ENCODE peak calls at places on chromosome 20, in seven cellular contexts. One of them, this sample, is unnamed.

GRCh38 chr20:38779247-38780097 is 26.0 kb upstream of the PPP1R16B start:
- DNase-seq in psoas muscle: no peak
- DNase-seq in cardiac muscle cell: peak; percentile 40
- DNase-seq in uterus: no peak
- DNase-seq in endothelial cell of umbilical vein: no peak
- DNase-seq in lung: no peak
- DNase-seq in endodermal cell: peak; percentile 90
- DNase-seq in this sample: no peak

GRCh38 chr20:44364780-44365179 is 9.3 kb downstream of the HNF4A start:
- DNase-seq in endothelial cell of umbilical vein: no peak
- DNase-seq in psoas muscle: no peak
- DNase-seq in endodermal cell: no peak
- DNase-seq in uterus: no peak
- DNase-seq in cardiac muscle cell: no peak
- DNase-seq in lung: no peak
- DNase-seq in this sample: no peak

GRCh38 chr20:3820048-3820900 is at the start of gene AP5S1:
- DNase-seq in psoas muscle: peak; percentile 98
- DNase-seq in endodermal cell: peak; percentile 99
- DNase-seq in uterus: peak; percentile 97
- DNase-seq in cardiac muscle cell: peak; percentile 98
- DNase-seq in lung: peak; percentile 98
- DNase-seq in endothelial cell of umbilical vein: peak; percentile 96
- DNase-seq in this sample: peak; percentile 98

GRCh38 chr20:24039196-24039595 is 50.6 kb upstream of the GGTLC1 start:
- DNase-seq in endodermal cell: no peak
- DNase-seq in endothelial cell of umbilical vein: no peak
- DNase-seq in cardiac muscle cell: no peak
- DNase-seq in lung: no peak
- DNase-seq in psoas muscle: no peak
- DNase-seq in uterus: no peak
- DNase-seq in this sample: no peak

GRCh38 chr20:10524034-10524476 is 89.0 kb downstream of the SLX4IP start:
- DNase-seq in cardiac muscle cell: peak; percentile 8
- DNase-seq in endodermal cell: peak; percentile 79
- DNase-seq in psoas muscle: peak; percentile 83
- DNase-seq in lung: no peak
- DNase-seq in endothelial cell of umbilical vein: no peak
- DNase-seq in uterus: peak; percentile 46
- DNase-seq in this sample: peak; percentile 26

GRCh38 chr20:2101057-2101934 is at the start of gene STK35:
- DNase-seq in cardiac muscle cell: no peak
- DNase-seq in endodermal cell: peak; percentile 89
- DNase-seq in psoas muscle: no peak
- DNase-seq in endothelial cell of umbilical vein: peak; percentile 64
- DNase-seq in uterus: peak; percentile 78
- DNase-seq in lung: peak; percentile 82
- DNase-seq in this sample: no peak

GRCh38 chr20:21229163-21229562 is 74.0 kb upstream of the XRN2 start:
- DNase-seq in endodermal cell: no peak
- DNase-seq in psoas muscle: no peak
- DNase-seq in lung: no peak
- DNase-seq in cardiac muscle cell: no peak
- DNase-seq in uterus: no peak
- DNase-seq in endothelial cell of umbilical vein: no peak
- DNase-seq in this sample: no peak

GRCh38 chr20:32252189-32252588 is 25.3 kb upstream of the KIF3B start:
- DNase-seq in endothelial cell of umbilical vein: no peak
- DNase-seq in endodermal cell: no peak
- DNase-seq in lung: no peak
- DNase-seq in uterus: no peak
- DNase-seq in psoas muscle: no peak
- DNase-seq in cardiac muscle cell: no peak
- DNase-seq in this sample: no peak

GRCh38 chr20:6683346-6683977 is 84.0 kb upstream of the BMP2 start:
- DNase-seq in cardiac muscle cell: no peak
- DNase-seq in uterus: no peak
- DNase-seq in lung: no peak
- DNase-seq in endodermal cell: no peak
- DNase-seq in endothelial cell of umbilical vein: no peak
- DNase-seq in psoas muscle: no peak
- DNase-seq in this sample: no peak

GRCh38 chr20:37680420-37680819 is 13.4 kb upstream of the CTNNBL1 start:
- DNase-seq in cardiac muscle cell: no peak
- DNase-seq in endodermal cell: peak; percentile 21
- DNase-seq in endothelial cell of umbilical vein: no peak
- DNase-seq in uterus: no peak
- DNase-seq in lung: no peak
- DNase-seq in psoas muscle: no peak
- DNase-seq in this sample: no peak

GRCh38 chr20:25022680-25023079 is 30.1 kb upstream of the APMAP start:
- DNase-seq in lung: peak; percentile 77
- DNase-seq in psoas muscle: no peak
- DNase-seq in uterus: no peak
- DNase-seq in endothelial cell of umbilical vein: no peak
- DNase-seq in cardiac muscle cell: no peak
- DNase-seq in endodermal cell: peak; percentile 28
- DNase-seq in this sample: peak; percentile 48

GRCh38 chr20:60053125-60053812 is 95.0 kb downstream of the CDH26 start:
- DNase-seq in psoas muscle: no peak
- DNase-seq in endothelial cell of umbilical vein: no peak
- DNase-seq in endodermal cell: peak; percentile 25
- DNase-seq in cardiac muscle cell: no peak
- DNase-seq in lung: no peak
- DNase-seq in uterus: no peak
- DNase-seq in this sample: no peak

GRCh38 chr20:45725134-45725533 is 3.0 kb downstream of the SPINT4 start:
- DNase-seq in cardiac muscle cell: no peak
- DNase-seq in psoas muscle: no peak
- DNase-seq in endodermal cell: no peak
- DNase-seq in uterus: no peak
- DNase-seq in lung: peak; percentile 36
- DNase-seq in endothelial cell of umbilical vein: no peak
- DNase-seq in this sample: no peak

GRCh38 chr20:23412026-23412425 is 9.3 kb downstream of the NAPB start:
- DNase-seq in endodermal cell: no peak
- DNase-seq in psoas muscle: no peak
- DNase-seq in endothelial cell of umbilical vein: no peak
- DNase-seq in cardiac muscle cell: peak; percentile 10
- DNase-seq in lung: no peak
- DNase-seq in uterus: no peak
- DNase-seq in this sample: no peak

GRCh38 chr20:2840967-2841531 is 504 bp downstream of the VPS16 start:
- DNase-seq in cardiac muscle cell: peak; percentile 45
- DNase-seq in endothelial cell of umbilical vein: peak; percentile 59
- DNase-seq in psoas muscle: peak; percentile 80
- DNase-seq in endodermal cell: peak; percentile 81
- DNase-seq in uterus: peak; percentile 69
- DNase-seq in lung: peak; percentile 56
- DNase-seq in this sample: peak; percentile 61

GRCh38 chr20:29443819-29444218 is 1813.6 kb upstream of the DEFB115 start:
- DNase-seq in lung: no peak
- DNase-seq in psoas muscle: no peak
- DNase-seq in uterus: no peak
- DNase-seq in endodermal cell: no peak
- DNase-seq in cardiac muscle cell: no peak
- DNase-seq in endothelial cell of umbilical vein: no peak
- DNase-seq in this sample: no peak

GRCh38 chr20:61569836-61570235 is 317.8 kb downstream of the CDH4 start:
- DNase-seq in endodermal cell: no peak
- DNase-seq in cardiac muscle cell: no peak
- DNase-seq in psoas muscle: no peak
- DNase-seq in uterus: no peak
- DNase-seq in endothelial cell of umbilical vein: no peak
- DNase-seq in lung: no peak
- DNase-seq in this sample: no peak

GRCh38 chr20:4513720-4514119 is 208.0 kb upstream of the PRND start:
- DNase-seq in endodermal cell: no peak
- DNase-seq in psoas muscle: no peak
- DNase-seq in lung: no peak
- DNase-seq in cardiac muscle cell: no peak
- DNase-seq in uterus: no peak
- DNase-seq in endothelial cell of umbilical vein: peak; percentile 79
- DNase-seq in this sample: no peak

GRCh38 chr20:25339608-25340007 is 51.0 kb downstream of the ABHD12 start:
- DNase-seq in endodermal cell: no peak
- DNase-seq in lung: peak; percentile 46
- DNase-seq in uterus: no peak
- DNase-seq in endothelial cell of umbilical vein: no peak
- DNase-seq in psoas muscle: peak; percentile 16
- DNase-seq in cardiac muscle cell: no peak
- DNase-seq in this sample: no peak

GRCh38 chr20:49693435-49694171 is 20.1 kb downstream of the B4GALT5 start:
- DNase-seq in psoas muscle: no peak
- DNase-seq in endodermal cell: no peak
- DNase-seq in lung: no peak
- DNase-seq in cardiac muscle cell: no peak
- DNase-seq in uterus: no peak
- DNase-seq in endothelial cell of umbilical vein: no peak
- DNase-seq in this sample: no peak
- H3K4me1 ChIP-seq in psoas muscle: peaks cover 91% of the 10 kb centered on the region
- H3K4me1 ChIP-seq in endodermal cell: no peaks in the 10 kb centered on the region
- H3K4me1 ChIP-seq in lung: peaks cover 29% of the 10 kb centered on the region
- H3K4me1 ChIP-seq in cardiac muscle cell: no peaks in the 10 kb centered on the region
- H3K4me1 ChIP-seq in uterus: peaks cover 15% of the 10 kb centered on the region
- H3K4me1 ChIP-seq in endothelial cell of umbilical vein: peaks cover 53% of the 10 kb centered on the region
- H3K4me1 ChIP-seq in this sample: peaks cover 90% of the 10 kb centered on the region

GRCh38 chr20:55947701-55948100 is 57.6 kb downstream of the CBLN4 start:
- DNase-seq in uterus: no peak
- DNase-seq in cardiac muscle cell: no peak
- DNase-seq in endodermal cell: no peak
- DNase-seq in psoas muscle: no peak
- DNase-seq in lung: no peak
- DNase-seq in endothelial cell of umbilical vein: no peak
- DNase-seq in this sample: no peak
- H3K9me3 ChIP-seq in uterus: no peaks in the 10 kb centered on the region
- H3K9me3 ChIP-seq in cardiac muscle cell: no peaks in the 10 kb centered on the region
- H3K9me3 ChIP-seq in endodermal cell: peaks cover 82% of the 10 kb centered on the region
- H3K9me3 ChIP-seq in psoas muscle: no peaks in the 10 kb centered on the region
- H3K9me3 ChIP-seq in lung: peaks cover 4% of the 10 kb centered on the region
- H3K9me3 ChIP-seq in endothelial cell of umbilical vein: peaks cover 6% of the 10 kb centered on the region
- H3K9me3 ChIP-seq in this sample: peaks cover 30% of the 10 kb centered on the region

GRCh38 chr20:19257201-19257600 is 44.8 kb downstream of the SLC24A3 start:
- DNase-seq in endothelial cell of umbilical vein: no peak
- DNase-seq in lung: no peak
- DNase-seq in uterus: no peak
- DNase-seq in endodermal cell: peak; percentile 23
- DNase-seq in psoas muscle: no peak
- DNase-seq in cardiac muscle cell: no peak
- DNase-seq in this sample: no peak

GRCh38 chr20:19254086-19254821 is 41.8 kb downstream of the SLC24A3 start:
- DNase-seq in psoas muscle: no peak
- DNase-seq in endodermal cell: peak; percentile 12
- DNase-seq in lung: no peak
- DNase-seq in uterus: no peak
- DNase-seq in cardiac muscle cell: no peak
- DNase-seq in endothelial cell of umbilical vein: no peak
- DNase-seq in this sample: no peak

GRCh38 chr20:19257865-19258264 is 45.4 kb downstream of the SLC24A3 start:
- DNase-seq in endothelial cell of umbilical vein: no peak
- DNase-seq in lung: no peak
- DNase-seq in psoas muscle: no peak
- DNase-seq in uterus: no peak
- DNase-seq in endodermal cell: peak; percentile 38
- DNase-seq in cardiac muscle cell: no peak
- DNase-seq in this sample: no peak

GRCh38 chr20:19254956-19255355 is 42.5 kb downstream of the SLC24A3 start:
- DNase-seq in endodermal cell: peak; percentile 33
- DNase-seq in lung: no peak
- DNase-seq in endothelial cell of umbilical vein: no peak
- DNase-seq in uterus: no peak
- DNase-seq in cardiac muscle cell: no peak
- DNase-seq in psoas muscle: no peak
- DNase-seq in this sample: no peak

DNA sequence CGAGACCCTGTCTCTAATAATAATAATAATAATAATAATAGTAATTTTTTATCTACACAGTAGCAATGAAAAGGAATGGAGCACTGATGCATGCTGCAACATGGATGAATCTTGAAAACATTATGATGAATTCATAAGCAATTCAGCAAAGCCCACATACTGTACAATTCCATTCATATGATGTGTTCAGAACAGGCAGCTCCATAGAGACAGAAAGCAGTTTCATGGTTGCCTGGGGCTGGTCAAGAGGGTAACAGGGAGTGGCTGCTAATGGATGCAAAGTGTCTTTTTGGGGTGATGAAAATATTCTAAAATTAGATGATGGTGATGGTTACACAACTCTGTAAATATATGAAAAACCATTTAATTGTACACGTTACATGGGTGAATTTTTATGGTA is 43.6 kb downstream of the SLC24A3 start:
- DNase-seq in endodermal cell: no peak
- DNase-seq in psoas muscle: no peak
- DNase-seq in uterus: no peak
- DNase-seq in cardiac muscle cell: no peak
- DNase-seq in lung: no peak
- DNase-seq in endothelial cell of umbilical vein: no peak
- DNase-seq in this sample: no peak
- H3K4me1 ChIP-seq in endodermal cell: no peaks in the 10 kb centered on the region
- H3K4me1 ChIP-seq in psoas muscle: peaks cover 39% of the 10 kb centered on the region
- H3K4me1 ChIP-seq in uterus: no peaks in the 10 kb centered on the region
- H3K4me1 ChIP-seq in cardiac muscle cell: no peaks in the 10 kb centered on the region
- H3K4me1 ChIP-seq in lung: peaks cover 3% of the 10 kb centered on the region
- H3K4me1 ChIP-seq in endothelial cell of umbilical vein: no peaks in the 10 kb centered on the region
- H3K4me1 ChIP-seq in this sample: peaks cover 11% of the 10 kb centered on the region

GRCh38 chr20:11979306-11980128 is 61.8 kb downstream of the BTBD3 start:
- DNase-seq in uterus: no peak
- DNase-seq in endodermal cell: no peak
- DNase-seq in lung: no peak
- DNase-seq in psoas muscle: no peak
- DNase-seq in cardiac muscle cell: no peak
- DNase-seq in endothelial cell of umbilical vein: no peak
- DNase-seq in this sample: no peak
- H3K9me3 ChIP-seq in uterus: no peaks in the 10 kb centered on the region
- H3K9me3 ChIP-seq in endodermal cell: peaks cover 10% of the 10 kb centered on the region
- H3K9me3 ChIP-seq in lung: no peaks in the 10 kb centered on the region
- H3K9me3 ChIP-seq in psoas muscle: no peaks in the 10 kb centered on the region
- H3K9me3 ChIP-seq in cardiac muscle cell: no peaks in the 10 kb centered on the region
- H3K9me3 ChIP-seq in endothelial cell of umbilical vein: no peaks in the 10 kb centered on the region
- H3K9me3 ChIP-seq in this sample: peaks cover 9% of the 10 kb centered on the region

DNA sequence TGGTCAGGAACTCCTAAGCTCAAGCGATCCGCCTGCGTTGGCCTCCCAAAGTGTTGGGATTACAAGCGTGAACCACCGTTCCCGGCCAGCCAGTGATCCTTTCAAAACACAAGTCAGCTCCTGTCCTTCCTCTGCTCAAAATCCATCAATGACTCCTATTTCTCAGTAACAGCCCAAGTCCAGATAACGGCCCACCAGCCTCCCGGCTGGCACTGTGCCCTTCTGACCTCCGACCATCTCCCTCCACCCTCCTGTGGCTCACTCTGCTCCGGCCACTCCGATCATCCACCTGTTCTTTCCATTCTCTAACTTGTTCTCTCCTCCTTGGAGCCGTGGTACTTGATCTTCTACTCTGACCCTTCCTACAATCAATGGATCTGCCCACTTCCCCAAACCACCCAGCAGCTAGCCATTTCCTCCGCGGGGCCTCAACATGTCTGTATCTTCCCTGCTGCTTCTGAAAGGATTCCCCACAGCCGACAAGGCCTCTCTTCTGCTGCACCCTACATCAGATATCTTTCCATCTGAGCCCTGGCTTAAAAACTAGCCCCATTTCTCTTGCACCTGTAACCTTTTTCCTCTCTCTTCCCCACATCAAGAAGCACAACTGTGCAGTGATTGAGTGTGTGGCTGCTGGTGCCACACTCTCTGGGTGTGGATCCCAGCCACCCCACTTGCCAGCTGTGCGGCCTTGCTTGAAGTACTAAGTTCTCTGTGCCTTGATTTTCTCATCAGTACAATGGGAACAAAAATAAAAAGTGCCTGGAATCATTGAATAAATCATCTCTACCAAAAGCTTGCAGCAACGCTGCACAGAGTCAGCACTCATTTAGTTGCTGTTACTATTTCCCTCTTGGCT is 6.1 kb upstream of the ZMYND8 start:
- DNase-seq in lung: no peak
- DNase-seq in cardiac muscle cell: no peak
- DNase-seq in endothelial cell of umbilical vein: no peak
- DNase-seq in endodermal cell: no peak
- DNase-seq in psoas muscle: peak; percentile 42
- DNase-seq in uterus: no peak
- DNase-seq in this sample: no peak
- H3K4me1 ChIP-seq in lung: peaks cover 29% of the 10 kb centered on the region
- H3K4me1 ChIP-seq in cardiac muscle cell: peaks cover 46% of the 10 kb centered on the region
- H3K4me1 ChIP-seq in endothelial cell of umbilical vein: peaks cover 37% of the 10 kb centered on the region
- H3K4me1 ChIP-seq in endodermal cell: peaks cover 31% of the 10 kb centered on the region
- H3K4me1 ChIP-seq in psoas muscle: peaks cover 47% of the 10 kb centered on the region
- H3K4me1 ChIP-seq in uterus: peaks cover 30% of the 10 kb centered on the region
- H3K4me1 ChIP-seq in this sample: peaks cover 53% of the 10 kb centered on the region

This sample was measured in left ventricle myocardium inferior.